ENCODE peak calls at places on chromosome 15, in four cellular contexts. W is thoracic aorta, L is foreskin fibroblast, D is PC-3. Z is an unnamed sample.

GRCh38 chr15:34275154-34275553 is 50.3 kb downstream of the EMC4 start:
- DNase-seq in W (no peak), L (peak), D (peak), Z (no peak)

GRCh38 chr15:74461847-74462511 is 1.0 kb upstream of the UBL7 start:
- DNase-seq in W (no peak), L (no peak), D (peak), Z (no peak)

GRCh38 chr15:39502048-39502447 is 78.8 kb upstream of the THBS1 start:
- DNase-seq in W (no peak), L (no peak), D (no peak), Z (no peak)

GRCh38 chr15:73637527-73637926 is 4.3 kb upstream of the NPTN start:
- DNase-seq in W (no peak), L (peak), D (no peak), Z (no peak)

GRCh38 chr15:37586976-37587375 is 347.5 kb upstream of the TMCO5A start:
- DNase-seq in W (no peak), L (peak), D (no peak), Z (no peak)

GRCh38 chr15:32936283-32936918 is 218.6 kb downstream of the GREM1 start:
- DNase-seq in W (no peak), L (peak), D (peak), Z (peak)

GRCh38 chr15:25070357-25070963 is 115.7 kb downstream of the SNRPN start:
- DNase-seq in W (no peak), L (no peak), D (no peak), Z (no peak)

GRCh38 chr15:52284164-52284563 is 11.4 kb downstream of the MYO5C start:
- DNase-seq in W (no peak), L (peak), D (peak), Z (no peak)

GRCh38 chr15:38611228-38611627 is 46.6 kb upstream of the RASGRP1 start:
- DNase-seq in W (no peak), L (no peak), D (no peak), Z (no peak)

GRCh38 chr15:97115764-97116075 is 785.2 kb downstream of the NR2F2 start:
- DNase-seq in W (no peak), L (no peak), D (no peak), Z (no peak)

GRCh38 chr15:53203454-53203853 is 413.3 kb upstream of the ONECUT1 start:
- DNase-seq in W (no peak), L (no peak), D (no peak), Z (no peak)

GRCh38 chr15:81288040-81288439 is 35.9 kb downstream of the STARD5 start:
- DNase-seq in W (no peak), L (no peak), D (no peak), Z (no peak)

GRCh38 chr15:84681822-84682221 is 23.8 kb upstream of the NMB start:
- DNase-seq in W (no peak), L (peak), D (no peak), Z (no peak)

GRCh38 chr15:98873441-98874218 is 134.0 kb downstream of the PGPEP1L start:
- DNase-seq in W (no peak), L (peak), D (peak), Z (no peak)

GRCh38 chr15:65949482-65949881 is 80.2 kb downstream of the RAB11A start:
- DNase-seq in W (no peak), L (no peak), D (no peak), Z (no peak)

GRCh38 chr15:42427429-42428223 is 63.3 kb downstream of the ZNF106 start:
- DNase-seq in W (no peak), L (peak), D (peak), Z (no peak)

GRCh38 chr15:50055333-50056278 is 63.4 kb downstream of the ATP8B4 start:
- DNase-seq in W (no peak), L (peak), D (no peak), Z (peak)

GRCh38 chr15:43204016-43204901 is 16.6 kb downstream of the EPB42 start:
- DNase-seq in W (no peak), L (peak), D (peak), Z (peak)

GRCh38 chr15:41648770-41649169 is 11.4 kb upstream of the MGA start:
- DNase-seq in W (no peak), L (peak), D (no peak), Z (no peak)

GRCh38 chr15:67093146-67093874 is 27.9 kb downstream of the SMAD3 start:
- DNase-seq in W (no peak), L (no peak), D (no peak), Z (peak)

GRCh38 chr15:85408270-85408746 is 27.9 kb downstream of the AKAP13 start:
- DNase-seq in W (no peak), L (no peak), D (no peak), Z (no peak)

GRCh38 chr15:24917431-24917830 is 37.4 kb upstream of the SNRPN start:
- DNase-seq in W (no peak), L (no peak), D (no peak), Z (no peak)

GRCh38 chr15:89441295-89441762 is 55.1 kb downstream of the RHCG start:
- DNase-seq in W (no peak), L (no peak), D (peak), Z (no peak)

GRCh38 chr15:43934480-43934879 is 107.7 kb downstream of the WDR76 start:
- DNase-seq in W (no peak), L (peak), D (no peak), Z (no peak)

GRCh38 chr15:40063563-40064011 is 24.6 kb upstream of the SRP14 start:
- DNase-seq in W (no peak), L (peak), D (peak), Z (no peak)

GRCh38 chr15:51936119-51936478 is 35.5 kb downstream of the LEO1 start:
- DNase-seq in W (no peak), L (no peak), D (no peak), Z (no peak)

GRCh38 chr15:68417897-68418296 is 14.1 kb downstream of the ITGA11 start:
- DNase-seq in W (no peak), L (no peak), D (no peak), Z (no peak)

GRCh38 chr15:39199076-39199475 is 381.8 kb upstream of the THBS1 start:
- DNase-seq in W (no peak), L (peak), D (no peak), Z (no peak)

DNA sequence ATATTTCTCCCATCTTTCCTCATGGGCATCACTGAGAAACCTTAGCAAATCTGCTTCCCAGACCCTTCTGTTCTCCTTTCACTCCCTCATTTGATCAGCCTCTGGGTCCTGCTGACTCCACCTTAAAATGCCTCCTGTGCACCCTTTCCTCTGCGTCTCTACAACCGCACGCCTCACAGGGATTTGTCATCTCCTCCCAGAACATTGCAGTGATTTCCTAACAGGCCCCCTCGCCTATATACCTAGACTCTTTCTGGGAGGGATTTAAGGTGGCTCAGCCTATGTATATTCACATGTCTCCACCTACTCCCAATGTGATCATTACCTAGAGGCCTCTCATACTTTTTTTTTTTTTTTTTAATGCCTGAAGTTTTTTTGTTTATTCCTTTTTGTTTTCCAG is 69.2 kb downstream of the LIPC start:
- DNase-seq in W (no peak), L (no peak), D (no peak), Z (no peak)
- TF ChIP-seq CTCF in W (no peak), L (no peak), D (no peak), Z (no peak)

GRCh38 chr15:58077427-58077826 is 11.9 kb upstream of the ALDH1A2 start:
- DNase-seq in W (no peak), L (peak), D (peak), Z (no peak)
- TF ChIP-seq CTCF in W (no peak), L (no peak), D (peak), Z (no peak)

DNA sequence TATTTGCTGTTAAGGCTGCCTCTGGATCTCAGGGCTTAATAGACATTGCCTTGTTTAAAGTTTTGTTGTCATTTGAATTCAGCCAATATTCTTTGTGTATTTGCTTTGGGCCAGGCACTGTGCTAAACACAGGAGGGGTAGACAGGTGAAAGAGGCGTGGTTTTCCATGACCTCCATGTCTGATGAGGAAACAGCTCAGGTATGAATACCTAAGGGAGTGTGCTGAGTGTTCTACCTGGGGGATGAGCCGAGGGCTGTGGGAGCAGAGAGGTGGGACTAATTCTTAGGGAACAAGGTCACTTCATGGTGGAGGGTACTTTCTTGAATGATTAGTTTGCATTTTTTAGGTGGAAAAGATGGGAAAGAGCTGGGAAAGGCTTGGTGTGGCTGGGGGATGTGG is 108.2 kb downstream of the THSD4 start:
- DNase-seq in W (no peak), L (no peak), D (no peak), Z (no peak)
- TF ChIP-seq CTCF in W (no peak), L (no peak), D (no peak), Z (no peak)

GRCh38 chr15:30992073-30992363 is 590 bp upstream of the MTMR10 start:
- DNase-seq in W (no peak), L (no peak), D (no peak), Z (peak)

GRCh38 chr15:30991301-30992072 is at the start of gene MTMR10:
- DNase-seq in W (no peak), L (peak), D (peak), Z (peak)

GRCh38 chr15:30990451-30991300 is 752 bp downstream of the MTMR10 start:
- DNase-seq in W (no peak), L (peak), D (peak), Z (peak)

GRCh38 chr15:30992465-30992864 is 1.0 kb upstream of the MTMR10 start:
- DNase-seq in W (no peak), L (peak), D (no peak), Z (no peak)

DNA sequence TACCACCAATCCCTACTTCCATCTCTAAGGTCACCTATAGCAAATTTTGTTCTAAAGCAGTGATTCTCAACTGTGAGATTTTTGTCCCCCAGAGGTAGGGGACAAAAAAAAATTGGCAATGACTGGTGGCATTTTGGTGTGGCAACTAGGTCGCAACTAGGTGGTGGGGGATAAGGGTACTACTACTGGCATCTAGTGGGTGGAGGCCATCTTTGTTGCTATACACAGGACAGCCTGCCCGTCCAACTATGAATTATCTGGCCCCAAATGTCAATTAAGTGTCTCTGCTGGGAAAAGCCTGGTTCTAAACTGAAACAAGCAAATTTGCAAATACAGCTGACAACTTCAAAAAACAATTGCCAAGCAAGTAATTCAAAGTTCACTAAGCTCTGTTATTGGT is 1.4 kb downstream of the MTMR10 start:
- DNase-seq in W (no peak), L (peak), D (no peak), Z (no peak)
- TF ChIP-seq CTCF in W (no peak), L (no peak), D (no peak), Z (no peak)

DNA sequence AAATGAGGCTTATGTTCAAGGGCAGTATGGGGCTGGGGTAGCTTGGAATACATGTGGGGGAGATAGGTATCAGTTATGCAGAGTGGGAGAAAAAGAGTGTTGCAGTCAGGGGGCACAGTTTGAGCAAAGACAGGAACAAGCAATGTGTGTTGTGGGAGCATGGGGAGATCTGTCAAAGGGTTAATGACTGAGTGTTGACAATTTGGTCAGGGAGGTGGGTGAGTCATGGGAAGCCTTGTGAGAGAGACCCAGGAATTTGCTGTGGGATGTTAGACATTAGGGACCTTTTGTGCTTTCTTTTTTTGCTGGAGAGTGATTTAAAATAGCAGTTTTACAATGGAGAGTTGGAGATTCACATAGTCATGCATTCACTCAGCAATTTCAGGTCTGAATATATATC is 221.6 kb upstream of the NR2E3 start:
- DNase-seq in W (no peak), L (peak), D (peak), Z (no peak)
- TF ChIP-seq CTCF in W (no peak), L (no peak), D (no peak), Z (no peak)